ENCODE peak calls at places on chromosomes 3 and 15, in ten cellular contexts. R is sigmoid colon, D is ovary, Z is upper lobe of left lung, P is stomach, I is HepG2, Q is A549, E is SK-N-SH, A is transverse colon, O is H1. K is an unnamed sample.

GRCh38 chr3:150761831-150762661 is 923 bp downstream of the SIAH2 start:
- DNase-seq in Z (peak; percentile 41), P (peak; percentile 64), R (peak; percentile 85), I (peak; percentile 36), O (no peak), E (peak; percentile 53), D (peak; percentile 68), Q (peak; percentile 65), A (peak; percentile 63), K (peak; percentile 65)

GRCh38 chr3:189981668-189982067 is 139.0 kb downstream of the P3H2 start:
- DNase-seq in R (peak; percentile 61), E (no peak), A (no peak), Q (peak; percentile 42), I (no peak), P (no peak), D (peak; percentile 32), O (no peak), Z (no peak), K (no peak)

GRCh38 chr3:192188218-192188835 is 539.0 kb downstream of the FGF12 start:
- DNase-seq in P (peak; percentile 68), O (peak; percentile 49), Q (peak; percentile 51), Z (no peak), E (peak; percentile 47), D (no peak), R (no peak), I (peak; percentile 33), A (peak; percentile 28), K (peak; percentile 29)

GRCh38 chr3:124850212-124850611 is 37.0 kb downstream of the ITGB5 start:
- DNase-seq in I (no peak), D (no peak), A (no peak), P (no peak), Q (no peak), Z (no peak), R (no peak), O (no peak), E (no peak), K (no peak)

GRCh38 chr3:175398676-175399075 is 539.5 kb downstream of the NAALADL2 start:
- DNase-seq in R (no peak), O (no peak), E (no peak), A (no peak), P (no peak), Q (no peak), D (no peak), Z (no peak), I (no peak), K (no peak)

GRCh38 chr3:45110185-45110833 is 35.9 kb downstream of the CDCP1 start:
- DNase-seq in Z (no peak), E (no peak), A (peak; percentile 70), D (no peak), Q (no peak), R (no peak), I (peak; percentile 53), O (no peak), P (no peak), K (no peak)

GRCh38 chr3:22089284-22089683 is 338.3 kb upstream of the ZNF385D start:
- DNase-seq in Q (peak; percentile 33), E (peak; percentile 6), A (peak; percentile 7), R (no peak), P (no peak), D (no peak), I (peak; percentile 23), Z (no peak), O (no peak), K (no peak)

GRCh38 chr15:59160880-59161593 is 45.6 kb upstream of the LDHAL6B start:
- DNase-seq in D (no peak), R (no peak), I (peak; percentile 25), Z (peak; percentile 71), E (peak; percentile 72), O (no peak), Q (peak; percentile 59), A (no peak), P (no peak), K (no peak)

GRCh38 chr3:119288669-119289068 is 5.5 kb upstream of the ARHGAP31 start:
- DNase-seq in R (no peak), D (no peak), I (no peak), P (no peak), O (no peak), A (no peak), Q (no peak), E (no peak), Z (no peak), K (no peak)
- TF ChIP-seq EP300 in R (no peak), D (no peak), I (no peak), P (no peak), O (no peak), A (no peak), Q (no peak), E (no peak), Z (no peak), K (no peak)

GRCh38 chr3:4303187-4304123 is at the start of gene SETMAR:
- DNase-seq in D (peak; percentile 92), O (peak; percentile 62), R (peak; percentile 97), P (peak; percentile 92), I (peak; percentile 73), E (peak; percentile 92), Z (peak; percentile 96), Q (peak; percentile 89), A (peak; percentile 92), K (peak; percentile 94)

GRCh38 chr3:4306860-4307259 is 3.7 kb downstream of the SETMAR start:
- DNase-seq in D (no peak), O (no peak), I (no peak), E (no peak), Q (no peak), Z (no peak), A (no peak), R (no peak), P (no peak), K (no peak)

GRCh38 chr3:4306091-4306490 is 2.9 kb downstream of the SETMAR start:
- DNase-seq in Q (no peak), D (no peak), P (no peak), R (no peak), I (no peak), A (no peak), Z (no peak), E (no peak), O (no peak), K (no peak)

GRCh38 chr3:4297486-4297885 is 5.7 kb upstream of the SETMAR start:
- DNase-seq in D (no peak), R (no peak), Q (no peak), E (no peak), A (no peak), I (no peak), P (no peak), O (no peak), Z (no peak), K (no peak)

DNA sequence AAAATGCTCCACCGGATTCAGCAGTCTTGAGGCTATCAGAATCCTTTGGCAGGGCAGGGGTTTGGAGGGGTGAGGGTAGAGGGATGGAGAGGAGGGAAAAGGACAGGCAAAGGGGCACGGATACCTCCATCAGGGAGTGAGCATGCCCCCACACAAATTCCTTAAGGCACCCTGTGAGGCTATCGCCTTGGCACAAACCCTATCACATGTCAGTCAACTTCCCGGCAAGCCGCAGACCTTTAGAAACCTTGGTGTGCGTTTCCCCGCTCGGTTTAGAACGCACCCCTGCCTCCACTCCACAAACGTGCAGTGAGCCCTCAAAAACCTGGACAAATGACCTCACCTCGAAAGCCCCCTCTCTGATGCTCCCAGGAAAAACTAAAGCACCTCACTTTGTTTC is 422 bp upstream of the SETMAR start:
- DNase-seq in E (no peak), P (no peak), O (no peak), R (peak; percentile 65), D (peak; percentile 56), Z (no peak), A (no peak), I (no peak), Q (no peak), K (no peak)
- H3K27ac ChIP-seq in E (no peak overlapping the region), P (peak overlapping the region; percentile 95), O (no peak overlapping the region), R (peak overlapping the region; percentile 90), D (peak overlapping the region; percentile 95), Z (no peak overlapping the region), A (peak overlapping the region; percentile 92), I (no peak overlapping the region), Q (peak overlapping the region; percentile 97), K (peak overlapping the region; percentile 99)

GRCh38 chr3:11554236-11554610 is 89.5 kb downstream of the VGLL4 start:
- DNase-seq in O (no peak), A (no peak), Z (no peak), D (peak; percentile 39), E (no peak), P (no peak), I (no peak), R (no peak), Q (no peak), K (no peak)

GRCh38 chr3:11555211-11555782 is 88.4 kb downstream of the VGLL4 start:
- DNase-seq in R (no peak), I (no peak), P (no peak), Q (no peak), O (no peak), D (peak; percentile 36), Z (peak; percentile 64), E (no peak), A (no peak), K (peak; percentile 13)

GRCh38 chr3:11554666-11555065 is 89.0 kb downstream of the VGLL4 start:
- DNase-seq in O (no peak), I (no peak), Z (no peak), A (no peak), P (no peak), D (peak; percentile 26), E (no peak), R (peak; percentile 63), Q (no peak), K (no peak)

GRCh38 chr3:11552289-11553264 is 91.1 kb downstream of the VGLL4 start:
- DNase-seq in A (no peak), Z (peak; percentile 52), I (no peak), D (peak; percentile 44), Q (no peak), P (no peak), E (no peak), O (no peak), R (peak; percentile 60), K (peak; percentile 8)

GRCh38 chr3:11553436-11554235 is 90.1 kb downstream of the VGLL4 start:
- DNase-seq in Q (no peak), E (no peak), Z (no peak), A (no peak), D (peak; percentile 58), P (peak; percentile 81), R (peak; percentile 75), I (no peak), O (no peak), K (peak; percentile 68)
- H3K4me1 ChIP-seq in Q (peaks cover 6% of the 10 kb centered on the region), E (peaks cover 25% of the 10 kb centered on the region), Z (peaks cover 19% of the 10 kb centered on the region), A (peaks cover 11% of the 10 kb centered on the region), D (peaks cover 35% of the 10 kb centered on the region), P (peaks cover 35% of the 10 kb centered on the region), R (peaks cover 42% of the 10 kb centered on the region), I (no peaks in the 10 kb centered on the region), O (no peaks in the 10 kb centered on the region), K (peaks cover 58% of the 10 kb centered on the region)

DNA sequence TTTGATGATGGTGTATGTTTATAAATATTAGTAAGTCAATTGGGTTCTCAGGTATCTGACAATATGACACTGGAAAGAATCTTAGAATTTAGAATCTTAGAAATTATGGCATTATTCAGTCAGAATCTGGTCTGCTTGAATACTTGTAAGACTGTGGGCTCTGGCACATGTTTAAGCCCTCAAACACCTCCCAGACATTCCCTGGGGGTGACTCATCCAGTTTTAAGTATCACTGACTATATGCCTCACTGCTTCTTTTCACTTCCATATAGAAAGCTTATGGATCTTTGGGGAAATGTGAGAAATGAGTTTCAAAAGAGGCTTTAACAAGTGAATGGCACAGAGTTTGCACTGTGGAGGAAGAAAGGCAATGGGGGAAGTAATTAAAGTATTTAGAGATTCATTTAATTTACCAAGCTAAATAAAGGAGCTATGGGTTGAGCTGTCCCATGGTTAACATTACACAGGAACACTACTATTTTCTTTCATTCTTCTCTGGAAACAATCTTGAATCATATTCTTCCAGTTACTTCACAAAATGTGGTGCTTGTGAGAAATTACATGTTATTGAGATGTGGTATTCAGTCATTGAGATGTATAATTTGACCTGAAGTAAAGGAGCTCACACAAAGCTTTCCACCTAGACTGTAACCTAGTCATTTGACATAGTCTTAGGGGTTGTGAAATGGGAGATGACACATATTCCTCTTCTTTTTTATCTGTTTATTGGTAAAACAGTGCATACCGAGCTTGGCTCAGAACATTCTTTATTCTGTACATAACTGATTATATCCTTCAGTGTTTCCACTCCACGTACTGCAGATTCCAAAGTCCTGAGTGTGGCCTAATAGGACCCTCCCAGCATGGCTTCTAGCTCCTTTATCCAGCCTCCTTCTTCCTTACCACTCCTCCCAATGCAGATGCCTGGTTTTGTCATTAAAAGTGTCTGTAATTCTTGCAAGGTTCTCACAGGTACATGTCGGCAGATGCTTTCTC is 544.6 kb upstream of the NECTIN3 start:
- DNase-seq in Z (no peak), R (no peak), O (no peak), P (no peak), A (no peak), D (no peak), E (no peak), Q (peak; percentile 44), I (no peak), K (no peak)
- TF ChIP-seq EP300 in Z (no peak), R (no peak), O (no peak), P (no peak), A (no peak), D (no peak), E (peak; percentile 49), Q (no peak), I (no peak), K (no peak)

K was measured in tibial nerve.